ENCODE peak calls at places on chromosomes 11 and 22, in nine cellular contexts. B, S, N, X, R, V, I, F and P are unnamed samples.
A peak's percentile ranks its signal among the peaks of the same experiment; 100 is the strongest.

GRCh38 chr11:26093206-26093605 is 238.7 kb upstream of the ANO3 start:
- DNase-seq in B (no peak), S (no peak), N (no peak), X (no peak), R (no peak), V (no peak), I (no peak), F (no peak), P (no peak)

GRCh38 chr22:32410459-32410858 is 1.6 kb downstream of the RTCB start:
- DNase-seq in B (no peak), S (no peak), N (peak; percentile 17), X (no peak), R (no peak), V (no peak), I (no peak), F (no peak), P (no peak)

GRCh38 chr22:35564975-35565867 is 24.6 kb downstream of the RASD2 start:
- DNase-seq in B (no peak), S (no peak), N (no peak), X (no peak), R (no peak), V (no peak), I (no peak), F (no peak), P (no peak)

GRCh38 chr11:70596091-70596490 is 197.8 kb downstream of the CTTN start:
- DNase-seq in B (no peak), S (no peak), N (no peak), X (no peak), R (no peak), V (no peak), I (no peak), F (no peak), P (no peak)

GRCh38 chr11:12164061-12165014 is 53.9 kb downstream of the MICAL2 start:
- DNase-seq in B (peak; percentile 85), S (peak; percentile 33), N (no peak), X (no peak), R (no peak), V (peak; percentile 16), I (no peak), F (peak; percentile 85), P (peak; percentile 83)

GRCh38 chr11:86671386-86672006 is 920 bp downstream of the ME3 start:
- DNase-seq in B (peak; percentile 45), S (peak; percentile 82), N (peak; percentile 95), X (peak; percentile 56), R (peak; percentile 66), V (peak; percentile 58), I (peak; percentile 79), F (peak; percentile 64), P (peak; percentile 87)

GRCh38 chr22:41285441-41285819 is 557 bp downstream of the RANGAP1 start:
- DNase-seq in B (peak; percentile 78), S (peak; percentile 68), N (no peak), X (peak; percentile 62), R (peak; percentile 49), V (peak; percentile 61), I (peak; percentile 88), F (no peak), P (peak; percentile 20)

GRCh38 chr11:1229471-1230120 is 6.7 kb downstream of the MUC5B start:
- DNase-seq in B (no peak), S (peak; percentile 68), N (no peak), X (no peak), R (peak; percentile 38), V (no peak), I (peak; percentile 65), F (no peak), P (no peak)

GRCh38 chr11:34794696-34795095 is 121.5 kb downstream of the APIP start:
- DNase-seq in B (no peak), S (no peak), N (no peak), X (no peak), R (no peak), V (no peak), I (no peak), F (no peak), P (no peak)

GRCh38 chr11:106076923-106077608 is at the start of gene KBTBD3:
- DNase-seq in B (peak; percentile 100), S (peak; percentile 99), N (peak; percentile 99), X (peak; percentile 99), R (peak; percentile 94), V (peak; percentile 100), I (peak; percentile 100), F (peak; percentile 98), P (peak; percentile 99)
- H3K36me3 ChIP-seq in B (peaks cover under 1% of the 10 kb centered on the region), S (peaks cover 3% of the 10 kb centered on the region), N (peaks cover 5% of the 10 kb centered on the region), X (peaks cover 21% of the 10 kb centered on the region), R (peaks cover 28% of the 10 kb centered on the region), V (peaks cover 16% of the 10 kb centered on the region), I (peaks cover 12% of the 10 kb centered on the region), F (no peaks in the 10 kb centered on the region), P (no peaks in the 10 kb centered on the region)

DNA sequence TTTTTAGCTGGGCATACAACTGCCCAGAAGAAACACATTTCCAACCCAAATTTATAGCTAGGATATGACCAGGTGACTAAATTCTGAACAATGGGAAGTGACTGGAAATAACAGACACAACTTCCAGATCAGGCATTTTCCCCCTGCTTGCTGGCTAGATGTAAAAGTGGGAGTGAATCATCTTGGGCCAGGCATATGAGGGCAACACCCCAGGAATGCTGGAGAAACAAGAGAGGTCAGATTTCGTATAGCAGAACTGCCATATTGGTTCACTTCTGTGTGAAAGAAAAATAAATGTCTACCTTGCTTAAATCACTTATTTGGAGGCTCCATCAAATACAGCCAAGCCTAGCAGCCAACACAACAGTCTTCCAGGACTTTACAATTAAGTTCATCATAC is 7.4 kb downstream of the ATL3 start:
- DNase-seq in B (peak; percentile 77), S (no peak), N (no peak), X (no peak), R (no peak), V (no peak), I (no peak), F (no peak), P (no peak)
- TF ChIP-seq POLR2AphosphoS5 in B (no peak), S (no peak), N (no peak), X (no peak), R (no peak), V (no peak), I (no peak), F (no peak), P (no peak)

GRCh38 chr22:50012201-50013181 is at the start of gene IL17REL:
- DNase-seq in B (no peak), S (peak; percentile 41), N (no peak), X (peak; percentile 55), R (peak; percentile 54), V (no peak), I (no peak), F (no peak), P (no peak)

GRCh38 chr22:50009765-50010675 is 2.5 kb downstream of the IL17REL start:
- DNase-seq in B (no peak), S (peak; percentile 5), N (no peak), X (no peak), R (peak; percentile 49), V (no peak), I (no peak), F (no peak), P (no peak)

GRCh38 chr22:50009251-50009650 is 3.3 kb downstream of the IL17REL start:
- DNase-seq in B (no peak), S (peak; percentile 6), N (no peak), X (no peak), R (peak; percentile 46), V (no peak), I (no peak), F (no peak), P (no peak)

GRCh38 chr22:50011447-50012200 is 941 bp downstream of the IL17REL start:
- DNase-seq in B (no peak), S (no peak), N (no peak), X (no peak), R (no peak), V (peak; percentile 64), I (no peak), F (no peak), P (no peak)

DNA sequence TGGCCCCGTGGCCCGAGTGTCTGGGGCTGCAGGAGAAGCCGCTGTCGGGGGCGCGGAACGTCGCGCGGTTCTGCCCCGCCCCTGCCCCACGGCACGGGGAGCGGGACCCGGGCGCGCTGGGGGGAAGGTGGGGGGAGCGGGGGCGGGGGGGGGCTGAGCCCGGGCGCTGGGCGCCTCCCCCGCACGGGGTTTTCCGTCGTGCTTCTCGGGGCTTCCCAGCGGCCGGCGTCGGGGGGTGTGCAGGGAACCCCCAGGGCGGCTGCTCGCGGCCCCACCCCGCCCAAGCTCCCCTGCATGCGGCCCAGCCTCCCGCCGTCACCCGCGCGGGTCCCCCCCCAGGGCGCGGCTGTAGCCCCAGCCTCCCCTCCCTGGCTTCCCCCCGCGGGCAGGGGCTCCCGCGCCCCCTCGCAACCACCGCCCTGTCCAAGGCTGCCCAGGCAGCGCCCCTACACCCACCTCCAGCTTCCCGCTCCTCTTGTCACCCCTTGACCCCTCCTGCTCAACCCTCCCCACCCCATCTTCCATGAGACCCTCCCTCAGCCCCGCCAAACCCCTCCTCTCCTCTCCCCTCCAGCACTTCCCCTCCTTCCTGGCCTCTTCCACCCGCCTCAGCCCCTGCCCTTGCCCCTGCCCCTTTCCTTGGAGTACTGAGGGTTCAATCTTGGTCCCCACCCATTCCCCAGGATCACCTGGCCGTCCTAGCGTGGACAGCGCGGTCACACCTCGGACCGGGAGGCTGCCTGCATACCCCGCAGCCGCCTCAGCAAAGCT is 1.7 kb downstream of the IL17REL start:
- DNase-seq in B (no peak), S (peak; percentile 9), N (no peak), X (no peak), R (peak; percentile 54), V (no peak), I (no peak), F (no peak), P (no peak)
- H3K27me3 ChIP-seq in B (peaks cover 40% of the 10 kb centered on the region), S (peaks cover 63% of the 10 kb centered on the region), N (peaks cover 61% of the 10 kb centered on the region), X (peaks cover 23% of the 10 kb centered on the region), R (peaks cover 44% of the 10 kb centered on the region), V (peaks cover 55% of the 10 kb centered on the region), I (peaks cover 68% of the 10 kb centered on the region), F (peaks cover 60% of the 10 kb centered on the region), P (peaks cover 19% of the 10 kb centered on the region)

GRCh38 chr22:43624144-43624998 is 187.7 kb downstream of the EFCAB6 start:
- DNase-seq in B (no peak), S (no peak), N (no peak), X (no peak), R (no peak), V (no peak), I (no peak), F (no peak), P (no peak)

GRCh38 chr22:43625242-43625641 is 186.9 kb downstream of the EFCAB6 start:
- DNase-seq in B (no peak), S (no peak), N (no peak), X (no peak), R (no peak), V (no peak), I (no peak), F (no peak), P (no peak)

GRCh38 chr22:43620197-43620596 is 191.9 kb downstream of the EFCAB6 start:
- DNase-seq in B (no peak), S (no peak), N (peak; percentile 21), X (no peak), R (no peak), V (no peak), I (no peak), F (no peak), P (no peak)

GRCh38 chr22:43618517-43618916 is 193.6 kb downstream of the EFCAB6 start:
- DNase-seq in B (no peak), S (no peak), N (peak; percentile 17), X (no peak), R (no peak), V (no peak), I (no peak), F (no peak), P (no peak)

DNA sequence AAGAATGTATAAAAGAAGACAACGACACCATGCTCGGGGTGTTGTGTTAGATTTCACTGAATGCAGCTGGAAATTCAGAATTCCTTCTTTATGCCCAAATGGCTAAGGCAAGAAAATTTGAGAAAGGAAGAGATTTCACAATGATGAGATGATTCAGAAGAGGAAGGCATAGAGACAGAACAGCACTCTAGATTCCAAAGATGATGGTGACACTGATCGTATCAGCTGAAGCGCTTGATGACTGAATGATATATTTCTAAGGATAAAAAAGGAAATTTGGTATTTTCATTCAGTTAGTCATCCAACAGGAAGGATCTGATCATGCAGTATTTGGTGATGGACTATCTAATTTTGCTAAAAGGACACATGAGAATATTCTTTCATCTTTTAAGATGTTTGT is 189.2 kb downstream of the EFCAB6 start:
- DNase-seq in B (no peak), S (no peak), N (no peak), X (no peak), R (no peak), V (no peak), I (no peak), F (no peak), P (no peak)
- H3K36me3 ChIP-seq in B (no peaks in the 10 kb centered on the region), S (no peaks in the 10 kb centered on the region), N (no peaks in the 10 kb centered on the region), X (no peaks in the 10 kb centered on the region), R (no peaks in the 10 kb centered on the region), V (no peaks in the 10 kb centered on the region), I (no peaks in the 10 kb centered on the region), F (no peaks in the 10 kb centered on the region), P (no peaks in the 10 kb centered on the region)